ENCODE peak calls at places on chromosome 3, in seven cellular contexts. S is T-helper 1 cell; T is left kidney; Y is PC-3; A is BE2C; P is stimulated activated CD8-positive, alpha-beta memory T cell treated with anti-CD3 and anti-CD28 coated beads, Interleukin-4, amount 100 ng/mL, for 1 hour; M is NCI-H345. G is an unnamed sample.

GRCh38 chr3:156029208-156029607 is 91.2 kb upstream of the KCNAB1 start:
- DNase-seq in T (no peak), A (no peak), S (no peak), M (no peak), P (no peak), Y (no peak), G (no peak)

GRCh38 chr3:171266034-171266805 is 194.0 kb downstream of the TNIK start:
- DNase-seq in P (no peak), T (no peak), Y (no peak), M (no peak), S (no peak), A (no peak), G (no peak)

GRCh38 chr3:122390665-122391064 is 6.7 kb downstream of the FAM162A start:
- DNase-seq in A (no peak), S (no peak), P (no peak), Y (no peak), T (peak), M (no peak), G (no peak)

GRCh38 chr3:57227930-57228733 is 603 bp downstream of the APPL1 start:
- DNase-seq in T (peak), S (peak), P (peak), Y (peak), M (peak), A (peak), G (peak)

GRCh38 chr3:99921986-99922385 is 104.3 kb downstream of the CMSS1 start:
- DNase-seq in M (no peak), P (no peak), Y (no peak), S (no peak), A (no peak), T (no peak), G (no peak)

GRCh38 chr3:45353070-45353469 is 35.3 kb upstream of the LARS2 start:
- DNase-seq in A (no peak), Y (no peak), P (no peak), S (no peak), M (no peak), T (no peak), G (no peak)

GRCh38 chr3:134251731-134252391 is 1.2 kb upstream of the RYK start:
- DNase-seq in A (no peak), S (no peak), P (no peak), Y (no peak), M (no peak), T (peak), G (no peak)

GRCh38 chr3:73546961-73547360 is 77.8 kb downstream of the PDZRN3 start:
- DNase-seq in T (no peak), S (no peak), A (no peak), P (no peak), M (no peak), Y (no peak), G (no peak)

GRCh38 chr3:72627276-72627675 is 221.0 kb downstream of the SHQ1 start:
- DNase-seq in T (no peak), A (no peak), S (no peak), M (no peak), Y (no peak), P (no peak), G (no peak)

GRCh38 chr3:190404715-190405114 is 16.8 kb downstream of the CLDN16 start:
- DNase-seq in Y (no peak), A (no peak), P (no peak), M (no peak), S (no peak), T (no peak), G (no peak)

GRCh38 chr3:159765025-159765859 is 223.4 kb upstream of the IL12A start:
- DNase-seq in S (no peak), T (peak), M (peak), Y (peak), P (no peak), A (peak), G (no peak)